ENCODE peak calls at places on chromosome 20, in ten cellular contexts. Y, E, P, O, Q, G, B, C, I and F are unnamed samples.

GRCh38 chr20:21303872-21304586 is 898 bp downstream of the XRN2 start:
- DNase-seq in Q (peak), Y (no peak), E (no peak), O (no peak), I (no peak), G (no peak), P (no peak), B (no peak), C (no peak), F (peak)

GRCh38 chr20:50385733-50386640 is 124.2 kb upstream of the PTPN1 start:
- DNase-seq in P (no peak), E (no peak), C (peak), Q (no peak), Y (no peak), O (no peak), I (no peak), G (no peak), B (no peak), F (no peak)

GRCh38 chr20:20780127-20780822 is 67.8 kb upstream of the RALGAPA2 start:
- DNase-seq in I (peak), C (no peak), B (peak), Y (no peak), P (peak), E (no peak), G (no peak), Q (peak), O (no peak), F (peak)

GRCh38 chr20:11173936-11174335 is 500.1 kb upstream of the JAG1 start:
- DNase-seq in C (no peak), Q (no peak), G (no peak), B (peak), Y (no peak), I (no peak), O (no peak), E (no peak), P (no peak), F (no peak)

GRCh38 chr20:6595704-6596103 is 171.8 kb upstream of the BMP2 start:
- DNase-seq in B (peak), G (no peak), Y (no peak), I (no peak), C (no peak), E (no peak), O (no peak), P (no peak), Q (no peak), F (no peak)

GRCh38 chr20:62805365-62805710 is 703 bp downstream of the OGFR start:
- DNase-seq in Y (peak), E (no peak), B (no peak), I (no peak), P (no peak), C (no peak), G (no peak), O (no peak), Q (no peak), F (peak)

GRCh38 chr20:3716195-3716834 is 3.9 kb upstream of the SIGLEC1 start:
- DNase-seq in E (no peak), G (no peak), Y (peak), B (peak), C (no peak), Q (peak), P (peak), I (no peak), O (no peak), F (peak)

GRCh38 chr20:64113796-64114355 is 6.5 kb upstream of the NPBWR2 start:
- DNase-seq in G (no peak), O (no peak), C (no peak), Y (no peak), Q (no peak), B (no peak), I (no peak), P (no peak), E (no peak), F (no peak)

GRCh38 chr20:37516697-37517370 is 4.2 kb upstream of the NNAT start:
- DNase-seq in I (no peak), Y (no peak), E (no peak), O (peak), P (no peak), Q (no peak), B (no peak), G (no peak), C (no peak), F (peak)

GRCh38 chr20:10603378-10603777 is 70.4 kb downstream of the JAG1 start:
- DNase-seq in G (no peak), Y (no peak), Q (no peak), P (no peak), O (no peak), B (no peak), I (no peak), E (no peak), C (no peak), F (no peak)

GRCh38 chr20:13930246-13930645 is 60.2 kb downstream of the SEL1L2 start:
- DNase-seq in O (no peak), I (no peak), C (no peak), Y (no peak), B (no peak), Q (no peak), G (no peak), E (no peak), P (no peak), F (no peak)

GRCh38 chr20:34249291-34249690 is 8.1 kb downstream of the ASIP start:
- DNase-seq in I (no peak), P (no peak), E (no peak), Q (peak), Y (no peak), O (peak), B (no peak), C (no peak), G (no peak), F (no peak)

GRCh38 chr20:50434653-50435396 is 75.4 kb upstream of the PTPN1 start:
- DNase-seq in P (no peak), G (no peak), O (peak), I (no peak), C (no peak), E (no peak), Q (peak), Y (no peak), B (peak), F (no peak)